ENCODE peak calls at places on chromosomes 3 and 15, in ten cellular contexts. Z is heart left ventricle; U is CD8-positive, alpha-beta T cell; C is fibroblast of pulmonary artery; V is nephron progenitor cell; E is GM23338; W is cardiac fibroblast; F is B cell; G is foreskin fibroblast; M is cardiac muscle cell. Y is an unnamed sample.

GRCh38 chr3:117726776-117727175 is 1017.2 kb downstream of the TUSC7 start:
- DNase-seq in Z (no peak), U (no peak), C (no peak), V (no peak), E (no peak), W (no peak), F (no peak), G (no peak), M (no peak), Y (no peak)

GRCh38 chr3:55439657-55440405 is 47.3 kb downstream of the WNT5A start:
- DNase-seq in Z (no peak), U (no peak), C (no peak), V (no peak), E (no peak), W (no peak), F (no peak), G (no peak), M (no peak), Y (no peak)

GRCh38 chr3:141913150-141913811 is 36.8 kb downstream of the ATP1B3 start:
- DNase-seq in Z (peak; percentile 25), U (peak; percentile 47), C (peak; percentile 84), V (peak; percentile 13), E (peak; percentile 78), W (peak; percentile 80), F (peak; percentile 62), G (peak; percentile 41), M (peak; percentile 57), Y (no peak)

GRCh38 chr3:84958495-84959469 is at the start of gene CADM2:
- DNase-seq in Z (peak; percentile 86), U (peak; percentile 49), C (peak; percentile 71), V (peak; percentile 95), E (peak; percentile 99), W (peak; percentile 70), F (peak; percentile 82), G (peak; percentile 52), M (peak; percentile 95), Y (peak; percentile 90)

GRCh38 chr15:62253294-62253693 is 88.2 kb upstream of the C2CD4B start:
- DNase-seq in Z (no peak), U (no peak), C (peak; percentile 32), V (no peak), E (peak; percentile 24), W (peak; percentile 16), F (no peak), G (no peak), M (no peak), Y (no peak)

GRCh38 chr15:40929730-40930429 is 740 bp downstream of the DLL4 start:
- DNase-seq in Z (peak; percentile 57), U (no peak), C (peak; percentile 61), V (peak; percentile 79), E (peak; percentile 67), W (peak; percentile 65), F (peak; percentile 28), G (peak; percentile 60), M (peak; percentile 77), Y (no peak)

GRCh38 chr3:179608931-179609720 is 4.5 kb downstream of the NDUFB5 start:
- DNase-seq in Z (no peak), U (no peak), C (no peak), V (no peak), E (no peak), W (no peak), F (peak; percentile 31), G (no peak), M (no peak), Y (no peak)

GRCh38 chr3:95607926-95608325 is 1206.5 kb upstream of the EPHA6 start:
- DNase-seq in Z (no peak), U (no peak), C (no peak), V (no peak), E (no peak), W (no peak), F (no peak), G (no peak), M (no peak), Y (no peak)

GRCh38 chr3:138902166-138902565 is 44.8 kb downstream of the FOXL2 start:
- DNase-seq in Z (no peak), U (no peak), C (no peak), V (no peak), E (no peak), W (no peak), F (no peak), G (no peak), M (no peak), Y (no peak)

GRCh38 chr3:192830279-192831110 is 87.2 kb downstream of the MB21D2 start:
- DNase-seq in Z (no peak), U (no peak), C (no peak), V (no peak), E (no peak), W (no peak), F (no peak), G (no peak), M (no peak), Y (no peak)

DNA sequence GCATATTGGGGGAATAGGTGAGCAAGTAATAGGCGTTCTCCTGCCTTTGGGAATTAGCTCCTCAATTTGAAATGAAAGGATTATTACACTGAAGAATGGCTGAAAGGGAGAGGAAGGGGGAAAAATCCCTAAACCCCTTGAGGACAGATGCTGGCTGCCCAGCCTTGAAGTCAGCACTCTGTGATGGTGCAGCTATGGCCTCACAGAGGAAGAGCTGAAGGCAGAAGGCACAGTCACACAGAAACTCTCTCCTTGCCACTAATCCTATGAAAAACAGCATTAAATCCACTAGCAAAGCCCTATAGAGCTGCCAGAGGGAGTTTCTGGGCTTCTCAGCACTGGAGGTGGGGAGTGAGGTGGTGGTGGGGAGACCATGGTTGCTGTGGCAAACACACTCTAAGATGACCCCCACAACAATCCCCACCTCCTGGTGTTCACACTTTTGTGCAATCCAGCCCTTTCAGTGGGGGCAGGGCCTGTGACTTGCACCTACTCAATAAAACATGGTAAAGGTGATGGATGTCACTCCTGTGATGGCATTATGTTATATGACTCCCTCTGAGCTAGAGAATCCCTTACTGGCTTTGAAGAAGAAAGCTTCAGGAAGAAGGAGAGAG is 101.2 kb downstream of the RFTN1 start:
- DNase-seq in Z (no peak), U (no peak), C (no peak), V (no peak), E (no peak), W (no peak), F (no peak), G (no peak), M (no peak), Y (no peak)
- TF ChIP-seq CTCF in Z (no peak), U (no peak), C (no peak), V (no peak), E (no peak), W (no peak), F (no peak), G (no peak), M (no peak), Y (no peak)

GRCh38 chr3:29144807-29145206 is 136.1 kb upstream of the RBMS3 start:
- DNase-seq in Z (peak; percentile 49), U (no peak), C (peak; percentile 79), V (no peak), E (peak; percentile 23), W (peak; percentile 79), F (no peak), G (peak; percentile 50), M (peak; percentile 42), Y (no peak)
- TF ChIP-seq CTCF in Z (peak; percentile 49), U (no peak), C (peak; percentile 43), V (no peak), E (no peak), W (peak; percentile 38), F (no peak), G (no peak), M (peak; percentile 42), Y (no peak)

GRCh38 chr15:78957416-78958093 is 12.7 kb upstream of the CTSH start:
- DNase-seq in Z (no peak), U (no peak), C (no peak), V (no peak), E (no peak), W (no peak), F (no peak), G (no peak), M (no peak), Y (no peak)

GRCh38 chr15:78960308-78960707 is 15.5 kb upstream of the CTSH start:
- DNase-seq in Z (no peak), U (no peak), C (no peak), V (no peak), E (no peak), W (no peak), F (no peak), G (no peak), M (no peak), Y (no peak)

GRCh38 chr15:78959360-78959759 is 14.5 kb upstream of the CTSH start:
- DNase-seq in Z (no peak), U (no peak), C (no peak), V (no peak), E (no peak), W (no peak), F (no peak), G (no peak), M (no peak), Y (no peak)

GRCh38 chr15:78955355-78955754 is 10.5 kb upstream of the CTSH start:
- DNase-seq in Z (no peak), U (no peak), C (no peak), V (no peak), E (no peak), W (no peak), F (no peak), G (no peak), M (no peak), Y (no peak)

GRCh38 chr15:78956937-78957336 is 12.1 kb upstream of the CTSH start:
- DNase-seq in Z (no peak), U (no peak), C (no peak), V (no peak), E (no peak), W (no peak), F (no peak), G (no peak), M (no peak), Y (no peak)
- TF ChIP-seq CTCF in Z (no peak), U (no peak), C (no peak), V (no peak), E (no peak), W (no peak), F (no peak), G (no peak), M (no peak), Y (no peak)

GRCh38 chr3:170419301-170420087 is 826 bp downstream of the CLDN11 start:
- DNase-seq in Z (no peak), U (no peak), C (peak; percentile 41), V (peak; percentile 63), E (peak; percentile 74), W (peak; percentile 48), F (peak; percentile 32), G (no peak), M (peak; percentile 35), Y (peak; percentile 57)

GRCh38 chr3:170420307-170420821 is 1.7 kb downstream of the CLDN11 start:
- DNase-seq in Z (peak; percentile 15), U (no peak), C (peak; percentile 71), V (no peak), E (peak; percentile 68), W (peak; percentile 70), F (no peak), G (no peak), M (no peak), Y (peak; percentile 26)

GRCh38 chr3:170421147-170421641 is 2.5 kb downstream of the CLDN11 start:
- DNase-seq in Z (peak; percentile 17), U (no peak), C (peak; percentile 33), V (no peak), E (no peak), W (peak; percentile 34), F (no peak), G (no peak), M (peak; percentile 22), Y (peak; percentile 73)

GRCh38 chr3:170417090-170417489 is 1.6 kb upstream of the CLDN11 start:
- DNase-seq in Z (no peak), U (no peak), C (no peak), V (no peak), E (no peak), W (no peak), F (no peak), G (no peak), M (no peak), Y (no peak)

GRCh38 chr3:170418422-170419300 is at the start of gene CLDN11:
- DNase-seq in Z (peak; percentile 33), U (no peak), C (no peak), V (peak; percentile 70), E (peak; percentile 83), W (peak; percentile 68), F (peak; percentile 44), G (peak; percentile 77), M (peak; percentile 70), Y (peak; percentile 44)
- TF ChIP-seq CTCF in Z (no peak), U (no peak), C (no peak), V (no peak), E (peak; percentile 34), W (peak; percentile 29), F (no peak), G (peak; percentile 9), M (peak; percentile 19), Y (peak; percentile 36)